ENCODE peak calls at places on chromosomes 3 and 15, in five cellular contexts. T, K, S, W and O are unnamed samples.

GRCh38 chr3:179026636-179027035 is 45.0 kb downstream of the ZMAT3 start:
- DNase-seq in T (no peak), K (no peak), W (no peak), S (no peak), O (no peak)

GRCh38 chr3:8712045-8712870 is 21.3 kb upstream of the CAV3 start:
- DNase-seq in K (no peak), W (no peak), S (no peak), T (no peak), O (no peak)

GRCh38 chr15:100234158-100235029 is 107.4 kb downstream of the ADAMTS17 start:
- DNase-seq in S (no peak), T (no peak), K (no peak), W (peak; percentile 21), O (no peak)

GRCh38 chr15:80174017-80174746 is 21.4 kb downstream of the FAH start:
- DNase-seq in S (no peak), K (no peak), T (no peak), W (no peak), O (no peak)

GRCh38 chr3:149547413-149547812 is 72.9 kb downstream of the TM4SF4 start:
- DNase-seq in K (no peak), S (peak; percentile 16), T (no peak), W (peak; percentile 57), O (no peak)

GRCh38 chr3:24174637-24175036 is 229.6 kb downstream of the NR1D2 start:
- DNase-seq in T (no peak), S (no peak), K (no peak), W (no peak), O (no peak)

GRCh38 chr3:15501126-15501525 is 20.4 kb downstream of the COLQ start:
- DNase-seq in W (no peak), K (no peak), T (no peak), S (no peak), O (no peak)

GRCh38 chr3:67381667-67382272 is 272.6 kb downstream of the SUCLG2 start:
- DNase-seq in S (no peak), T (peak; percentile 6), K (no peak), W (no peak), O (no peak)

GRCh38 chr15:52010633-52011595 is 8.1 kb upstream of the MAPK6 start:
- DNase-seq in K (no peak), T (no peak), W (no peak), S (no peak), O (no peak)

GRCh38 chr3:177282028-177282655 is 84.9 kb upstream of the TBL1XR1 start:
- DNase-seq in S (no peak), W (peak; percentile 35), K (no peak), T (peak; percentile 92), O (no peak)

GRCh38 chr3:157098823-157099185 is 61.1 kb downstream of the CCNL1 start:
- DNase-seq in S (no peak), K (no peak), T (no peak), W (no peak), O (no peak)

GRCh38 chr15:39135989-39136388 is 444.9 kb upstream of the THBS1 start:
- DNase-seq in T (no peak), K (no peak), S (no peak), W (no peak), O (no peak)

GRCh38 chr3:151816091-151816604 is 2.2 kb downstream of the AADAC start:
- DNase-seq in W (peak; percentile 14), S (no peak), T (peak; percentile 9), K (no peak), O (no peak)

GRCh38 chr3:58635371-58636285 is 30.9 kb downstream of the FAM3D start:
- DNase-seq in K (no peak), T (no peak), W (no peak), S (no peak), O (no peak)

GRCh38 chr15:57298204-57298603 is 78.1 kb upstream of the CGNL1 start:
- DNase-seq in T (peak; percentile 2), S (no peak), W (no peak), K (no peak), O (no peak)

GRCh38 chr3:79005084-79005483 is 762.7 kb downstream of the ROBO1 start:
- DNase-seq in T (no peak), S (no peak), W (no peak), K (no peak), O (no peak)

GRCh38 chr15:80817901-80818300 is 38.7 kb downstream of the CEMIP start:
- DNase-seq in T (no peak), K (no peak), W (no peak), S (no peak), O (no peak)

GRCh38 chr3:188296761-188297689 is 143.1 kb downstream of the LPP start:
- DNase-seq in S (no peak), T (no peak), W (peak; percentile 17), K (no peak), O (no peak)

GRCh38 chr15:31434418-31435255 is 108.0 kb downstream of the KLF13 start:
- DNase-seq in S (no peak), W (peak; percentile 75), K (peak; percentile 80), T (no peak), O (no peak)

GRCh38 chr15:81869161-81869928 is 176.5 kb downstream of the MEX3B start:
- DNase-seq in T (no peak), W (no peak), S (no peak), K (no peak), O (no peak)

GRCh38 chr15:27066446-27066845 is 95.5 kb downstream of the GABRG3 start:
- DNase-seq in S (no peak), K (no peak), W (no peak), T (no peak), O (no peak)

GRCh38 chr15:79918278-79918677 is 21.5 kb upstream of the MTHFS start:
- DNase-seq in S (no peak), K (no peak), W (no peak), T (no peak), O (no peak)

GRCh38 chr3:50617096-50617791 is at the start of gene MAPKAPK3:
- DNase-seq in K (no peak), T (peak; percentile 3), S (no peak), W (peak; percentile 66), O (peak; percentile 69)

GRCh38 chr15:59203026-59203425 is 3.6 kb upstream of the LDHAL6B start:
- DNase-seq in T (no peak), K (no peak), S (no peak), W (no peak), O (no peak)

GRCh38 chr15:95567686-95568085 is 762.8 kb upstream of the NR2F2 start:
- DNase-seq in T (no peak), W (no peak), K (no peak), S (no peak), O (no peak)

GRCh38 chr3:182889948-182890629 is 90.2 kb downstream of the DCUN1D1 start:
- DNase-seq in T (no peak), K (no peak), S (no peak), W (no peak), O (no peak)

GRCh38 chr15:68409736-68410370 is 22.1 kb downstream of the ITGA11 start:
- DNase-seq in S (no peak), K (no peak), W (no peak), T (no peak), O (no peak)

GRCh38 chr3:5275529-5275928 is 88.0 kb downstream of the EDEM1 start:
- DNase-seq in W (no peak), K (no peak), S (no peak), T (no peak), O (no peak)

GRCh38 chr3:36945326-36945980 is 599 bp upstream of the TRANK1 start:
- DNase-seq in K (no peak), W (no peak), T (no peak), S (no peak), O (no peak)